ENCODE peak calls at places on chromosomes 13 and 19, in nine cellular contexts. Q is heart left ventricle; R is fibroblast of lung; D is PC-9; P is CD8-positive, alpha-beta T cell; J is adrenal gland; H is SK-N-SH; C is A549; I is cardiac muscle cell. T is an unnamed sample. For H3K4me1, the result is how much of the 10 kb centered on the place peaks cover.

GRCh38 chr19:38152461-38153379 is 71.3 kb downstream of the DPF1 start:
- DNase-seq in Q (peak), R (peak), D (no peak), P (no peak), J (no peak), H (peak), C (no peak), I (no peak), T (no peak)

GRCh38 chr19:5186293-5187050 is 154.1 kb downstream of the PTPRS start:
- DNase-seq in Q (no peak), R (peak), D (no peak), P (no peak), J (no peak), H (no peak), C (peak), I (no peak), T (no peak)

GRCh38 chr19:55642153-55643002 is 1.1 kb upstream of the ZNF581 start:
- DNase-seq in Q (no peak), R (peak), D (no peak), P (peak), J (peak), H (peak), C (no peak), I (peak), T (peak)

GRCh38 chr13:23381877-23382276 is 51.6 kb downstream of the SACS start:
- DNase-seq in Q (no peak), R (no peak), D (no peak), P (no peak), J (no peak), H (peak), C (no peak), I (no peak), T (no peak)

GRCh38 chr13:42107006-42107405 is 58.6 kb downstream of the DGKH start:
- DNase-seq in Q (no peak), R (peak), D (peak), P (no peak), J (no peak), H (no peak), C (no peak), I (no peak), T (no peak)

GRCh38 chr19:38684078-38684861 is 36.8 kb downstream of the ACTN4 start:
- DNase-seq in Q (peak), R (peak), D (peak), P (no peak), J (peak), H (no peak), C (peak), I (no peak), T (peak)

GRCh38 chr13:79581870-79582315 is 100.9 kb downstream of the NDFIP2 start:
- DNase-seq in Q (peak), R (peak), D (no peak), P (no peak), J (no peak), H (no peak), C (no peak), I (no peak), T (no peak)

GRCh38 chr19:40217921-40218890 is at the start of gene TTC9B:
- DNase-seq in Q (no peak), R (no peak), D (no peak), P (peak), J (no peak), H (peak), C (peak), I (peak), T (no peak)

GRCh38 chr19:49848938-49849337 is 2.0 kb upstream of the PTOV1 start:
- DNase-seq in Q (no peak), R (no peak), D (no peak), P (no peak), J (no peak), H (no peak), C (no peak), I (no peak), T (no peak)

GRCh38 chr19:19447536-19448237 is 42.2 kb downstream of the GATAD2A start:
- DNase-seq in Q (no peak), R (no peak), D (no peak), P (peak), J (no peak), H (no peak), C (no peak), I (no peak), T (no peak)

GRCh38 chr13:22061371-22061805 is 390.5 kb downstream of the FGF9 start:
- DNase-seq in Q (no peak), R (no peak), D (no peak), P (peak), J (no peak), H (no peak), C (no peak), I (no peak), T (no peak)

GRCh38 chr19:49506575-49507105 is 5.8 kb upstream of the FCGRT start:
- DNase-seq in Q (peak), R (no peak), D (no peak), P (peak), J (peak), H (peak), C (peak), I (peak), T (peak)

GRCh38 chr19:18735324-18735723 is 51.8 kb downstream of the CRTC1 start:
- DNase-seq in Q (no peak), R (no peak), D (no peak), P (no peak), J (no peak), H (no peak), C (no peak), I (no peak), T (no peak)

GRCh38 chr13:23460309-23460708 is 26.8 kb upstream of the SACS start:
- DNase-seq in Q (no peak), R (no peak), D (no peak), P (no peak), J (no peak), H (no peak), C (no peak), I (no peak), T (no peak)

GRCh38 chr19:43582495-43582894 is 6.9 kb downstream of the PINLYP start:
- DNase-seq in Q (no peak), R (no peak), D (no peak), P (no peak), J (no peak), H (no peak), C (no peak), I (no peak), T (no peak)

GRCh38 chr19:50361290-50362029 is 4.0 kb downstream of the NAPSA start:
- DNase-seq in Q (no peak), R (no peak), D (peak), P (no peak), J (no peak), H (no peak), C (peak), I (no peak), T (no peak)

GRCh38 chr13:22114630-22115311 is 443.9 kb downstream of the FGF9 start:
- DNase-seq in Q (no peak), R (no peak), D (no peak), P (peak), J (no peak), H (no peak), C (no peak), I (no peak), T (no peak)

GRCh38 chr13:51001335-51001734 is 91.7 kb downstream of the RNASEH2B start:
- DNase-seq in Q (no peak), R (no peak), D (no peak), P (no peak), J (no peak), H (no peak), C (no peak), I (no peak), T (no peak)

GRCh38 chr19:3977242-3978143 is 6.6 kb upstream of the DAPK3 start:
- DNase-seq in Q (no peak), R (no peak), D (no peak), P (no peak), J (no peak), H (peak), C (no peak), I (no peak), T (no peak)

GRCh38 chr19:3978145-3978544 is 7.1 kb downstream of the EEF2 start:
- DNase-seq in Q (no peak), R (no peak), D (no peak), P (no peak), J (no peak), H (no peak), C (no peak), I (no peak), T (no peak)

GRCh38 chr19:3979674-3980352 is 5.5 kb downstream of the EEF2 start:
- DNase-seq in Q (no peak), R (no peak), D (no peak), P (no peak), J (no peak), H (peak), C (no peak), I (no peak), T (no peak)

GRCh38 chr19:3980353-3981251 is 4.7 kb downstream of the EEF2 start:
- DNase-seq in Q (no peak), R (no peak), D (no peak), P (no peak), J (no peak), H (peak), C (no peak), I (no peak), T (no peak)

GRCh38 chr19:3979289-3979673 is 6.0 kb downstream of the EEF2 start:
- DNase-seq in Q (no peak), R (no peak), D (no peak), P (no peak), J (no peak), H (peak), C (no peak), I (no peak), T (no peak)
- H3K4me3 ChIP-seq in Q (no peak), R (no peak), D (no peak), P (no peak), J (no peak), H (no peak), C (no peak), I (no peak), T (no peak)

DNA sequence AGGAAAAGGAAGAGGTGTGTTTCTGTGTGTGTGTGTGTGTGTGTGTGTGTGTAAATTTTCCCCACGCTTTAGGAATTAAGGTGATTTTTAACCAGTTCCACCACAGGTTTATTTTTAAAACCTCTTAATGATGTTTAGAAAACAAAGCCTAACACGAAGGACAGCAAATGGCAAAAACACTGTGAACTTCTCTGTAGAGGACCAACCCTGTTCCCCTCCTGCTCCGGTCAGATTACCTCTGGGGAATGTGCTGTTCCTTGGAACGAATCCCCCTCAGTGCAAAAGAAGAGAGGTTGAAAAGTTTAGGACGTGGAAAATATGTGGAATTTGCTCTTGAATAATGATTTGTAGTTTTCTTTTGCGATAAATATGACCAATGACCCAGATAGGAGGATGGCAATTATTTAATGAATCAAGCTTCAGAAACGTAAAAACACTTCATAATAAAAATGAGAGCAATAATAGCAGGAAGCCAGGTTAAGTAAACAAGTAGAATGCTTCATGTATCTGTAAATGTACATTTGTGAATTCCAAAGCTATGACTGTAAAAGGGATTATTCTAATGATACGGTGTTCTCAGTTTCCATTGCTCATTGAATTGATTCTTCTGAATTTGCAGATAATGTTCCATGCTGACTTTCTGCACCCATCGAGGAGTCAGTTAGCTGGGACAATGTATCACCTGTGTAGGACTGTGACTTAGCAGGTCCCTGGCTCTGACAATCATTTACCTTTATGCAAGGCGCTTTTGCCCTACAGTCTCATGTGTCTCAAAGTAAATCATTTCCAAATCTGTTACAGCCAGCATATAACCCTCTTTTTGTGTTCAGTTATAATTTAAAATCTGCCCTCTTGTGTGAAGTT is 266.8 kb downstream of the KLF5 start:
- DNase-seq in Q (no peak), R (peak), D (peak), P (no peak), J (no peak), H (no peak), C (peak), I (no peak), T (peak)
- H3K4me1 ChIP-seq in Q (under half), R (under half), D (under half), P (under half), J (under half), H (under half), C (under half), I (under half), T (under half)

GRCh38 chr13:94708031-94708571 is 4.2 kb downstream of the SOX21 start:
- DNase-seq in Q (no peak), R (no peak), D (no peak), P (no peak), J (no peak), H (peak), C (no peak), I (no peak), T (no peak)
- H3K4me3 ChIP-seq in Q (no peak), R (no peak), D (no peak), P (peak), J (no peak), H (no peak), C (peak), I (no peak), T (no peak)

DNA sequence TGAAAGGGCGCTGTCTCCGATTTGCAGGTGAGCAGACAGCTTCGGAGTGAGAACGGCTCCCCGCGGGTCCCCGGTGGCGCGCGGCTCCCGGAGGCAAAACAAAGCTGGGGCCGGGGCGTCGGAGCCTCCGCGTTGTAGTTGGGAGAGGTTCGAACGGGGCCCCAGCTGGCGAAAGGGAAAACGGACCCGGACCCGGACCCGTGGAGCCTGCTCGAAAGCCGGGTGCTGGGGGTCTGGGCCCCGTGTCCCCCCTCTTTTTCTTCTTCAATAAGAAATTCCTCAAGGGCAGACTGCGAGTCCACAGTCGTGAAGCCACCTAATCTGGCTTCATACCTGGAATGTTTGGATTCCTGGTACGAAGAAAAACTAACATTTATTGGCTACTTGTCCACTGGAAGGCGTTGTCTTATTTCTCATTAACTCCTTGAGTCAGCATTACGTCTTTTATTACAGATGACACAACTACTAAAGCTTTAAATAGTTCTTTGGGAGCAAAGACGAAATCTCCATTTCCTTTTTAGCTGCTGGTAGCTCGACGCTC is 627 bp upstream of the MTIF3 start:
- DNase-seq in Q (peak), R (peak), D (peak), P (peak), J (peak), H (peak), C (peak), I (peak), T (peak)
- H3K4me1 ChIP-seq in Q (half or more), R (under half), D (under half), P (half or more), J (under half), H (under half), C (under half), I (under half), T (under half)

T was measured in Caco-2.